ENCODE peak calls at places on chromosomes 4 and X, in nine cellular contexts. S is GM12878, U is transverse colon, N is sigmoid colon, J is prostate gland, Q is SK-N-SH, B is upper lobe of left lung, V is stomach, C is HCT116. K is an unnamed sample. For H3K4me1, the result is how much of the 10 kb centered on the place peaks cover.

GRCh38 chr4:41307633-41308032 is 50.9 kb downstream of the UCHL1 start:
- DNase-seq in Q (no peak), U (no peak), J (no peak), S (no peak), C (no peak), N (no peak), V (no peak), B (no peak), K (no peak)

GRCh38 chr4:112189754-112190153 is 41.8 kb upstream of the AP1AR start:
- DNase-seq in C (no peak), S (no peak), J (no peak), B (no peak), Q (peak), U (no peak), N (no peak), V (no peak), K (no peak)

GRCh38 chr4:146124023-146124680 is 51.4 kb upstream of the LSM6 start:
- DNase-seq in U (no peak), C (no peak), Q (no peak), S (no peak), J (no peak), N (no peak), V (no peak), B (no peak), K (no peak)

GRCh38 chr4:109302366-109303140 is at the start of gene COL25A1:
- DNase-seq in C (no peak), N (peak), S (no peak), U (peak), B (peak), J (peak), V (peak), Q (peak), K (no peak)

GRCh38 chrX:130874751-130875150 is 28.3 kb downstream of the ENOX2 start:
- DNase-seq in S (no peak), J (no peak), V (no peak), B (no peak), Q (no peak), U (no peak), C (no peak), N (no peak), K (no peak)

GRCh38 chr4:127930175-127930574 is 34.8 kb downstream of the MFSD8 start:
- DNase-seq in C (no peak), V (no peak), J (no peak), N (no peak), Q (no peak), S (no peak), B (no peak), U (no peak), K (no peak)

GRCh38 chrX:51608071-51608470 is 10.6 kb downstream of the CENPVL3 start:
- DNase-seq in Q (no peak), U (no peak), S (no peak), C (no peak), N (no peak), B (no peak), V (no peak), J (no peak), K (no peak)

GRCh38 chr4:38980903-38981676 is 51.1 kb downstream of the TMEM156 start:
- DNase-seq in C (no peak), V (no peak), Q (peak), N (no peak), B (no peak), S (peak), U (no peak), J (no peak), K (no peak)

GRCh38 chrX:45508459-45508858 is 307.8 kb upstream of the DIPK2B start:
- DNase-seq in U (no peak), S (no peak), C (no peak), Q (no peak), J (no peak), B (no peak), N (no peak), V (no peak), K (no peak)

GRCh38 chr4:184762100-184762499 is 28.2 kb upstream of the CENPU start:
- DNase-seq in Q (no peak), C (no peak), S (peak), J (no peak), N (peak), V (no peak), U (no peak), B (no peak), K (no peak)

GRCh38 chr4:113499696-113500095 is 261.8 kb downstream of the CAMK2D start:
- DNase-seq in J (no peak), B (no peak), C (no peak), V (no peak), U (no peak), S (no peak), N (no peak), Q (no peak), K (no peak)

GRCh38 chr4:185726931-185727330 is 85.1 kb downstream of the SORBS2 start:
- DNase-seq in U (peak), B (no peak), Q (no peak), J (no peak), C (no peak), V (no peak), S (no peak), N (peak), K (no peak)

GRCh38 chr4:174198396-174199179 is 84.9 kb downstream of the FBXO8 start:
- DNase-seq in C (no peak), B (no peak), J (no peak), N (peak), V (no peak), Q (peak), S (no peak), U (no peak), K (no peak)

GRCh38 chr4:81466841-81467671 is 4.7 kb downstream of the RASGEF1B start:
- DNase-seq in N (no peak), U (peak), B (no peak), Q (peak), S (peak), J (peak), C (peak), V (peak), K (no peak)

GRCh38 chrX:119996069-119996468 is 52.5 kb upstream of the NKAP start:
- DNase-seq in C (no peak), S (no peak), Q (no peak), V (no peak), B (no peak), J (no peak), N (no peak), U (no peak), K (no peak)
- TF ChIP-seq POLR2AphosphoS5 in C (no peak), S (no peak), Q (no peak), V (no peak), B (no peak), J (no peak), N (no peak), U (no peak), K (no peak)

DNA sequence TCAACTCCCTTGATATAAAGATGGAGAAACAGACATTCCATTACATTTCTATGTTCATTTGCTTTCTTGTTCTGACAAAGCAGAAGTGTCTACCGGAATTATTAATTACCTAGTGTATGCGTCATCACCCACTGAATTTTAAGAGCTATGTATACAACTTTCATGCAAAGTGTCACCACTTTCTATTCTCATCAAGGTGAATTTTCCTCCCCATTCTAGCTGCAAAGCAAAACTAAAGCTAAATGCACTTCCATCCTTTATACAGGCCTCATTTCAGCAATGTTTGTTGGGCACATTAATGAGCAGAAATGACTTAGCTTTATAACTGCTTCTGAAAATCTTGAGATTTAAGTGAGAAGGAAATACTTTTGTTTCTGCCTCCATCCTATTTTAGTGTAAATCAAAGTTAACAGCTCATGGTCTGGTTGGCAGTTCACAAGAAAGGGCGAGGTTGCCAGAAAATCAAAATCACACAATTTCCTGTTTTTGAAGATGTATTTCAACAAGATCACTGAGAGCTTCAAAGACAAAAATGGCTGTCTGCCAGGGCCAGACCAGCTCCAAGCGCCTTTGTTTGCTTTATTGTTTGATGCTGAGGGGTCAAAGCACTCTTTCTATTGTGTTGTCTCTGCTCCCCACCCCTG is 7.2 kb upstream of the FAM9C start:
- DNase-seq in S (peak), U (no peak), B (no peak), C (no peak), V (no peak), Q (no peak), N (no peak), J (no peak), K (no peak)
- H3K4me1 ChIP-seq in S (under half), U (under half), B (under half), C (under half), V (under half), Q (under half), N (under half), J (under half), K (under half)

GRCh38 chr4:14910411-14910810 is 91.9 kb upstream of the CPEB2 start:
- DNase-seq in B (no peak), J (no peak), N (no peak), C (no peak), S (no peak), Q (no peak), U (no peak), V (peak), K (no peak)

GRCh38 chr4:14902337-14902736 is 99.9 kb upstream of the CPEB2 start:
- DNase-seq in V (no peak), J (no peak), S (no peak), C (no peak), Q (no peak), B (no peak), U (no peak), N (no peak), K (no peak)

GRCh38 chr4:14912426-14912825 is 89.9 kb upstream of the CPEB2 start:
- DNase-seq in U (no peak), B (no peak), C (no peak), N (no peak), J (no peak), Q (no peak), S (no peak), V (no peak), K (no peak)

GRCh38 chr4:14908635-14909034 is 93.6 kb upstream of the CPEB2 start:
- DNase-seq in C (peak), S (no peak), B (no peak), N (no peak), Q (no peak), J (no peak), V (no peak), U (no peak), K (no peak)

GRCh38 chr4:14906805-14907204 is 95.5 kb upstream of the CPEB2 start:
- DNase-seq in S (no peak), Q (no peak), B (no peak), J (no peak), V (no peak), N (no peak), U (no peak), C (no peak), K (no peak)
- TF ChIP-seq POLR2AphosphoS5 in S (no peak), Q (no peak), B (no peak), J (no peak), V (no peak), N (no peak), U (no peak), C (no peak), K (no peak)

GRCh38 chrX:154068560-154068959 is 29.0 kb downstream of the MECP2 start:
- DNase-seq in Q (no peak), C (no peak), N (no peak), V (no peak), S (no peak), J (no peak), B (no peak), U (no peak), K (no peak)

GRCh38 chrX:154061801-154062200 is 35.7 kb downstream of the MECP2 start:
- DNase-seq in V (no peak), S (no peak), N (no peak), J (no peak), Q (no peak), B (no peak), C (no peak), U (no peak), K (no peak)

GRCh38 chrX:154063234-154063633 is 34.3 kb downstream of the MECP2 start:
- DNase-seq in B (no peak), U (no peak), V (no peak), C (no peak), S (no peak), J (no peak), N (no peak), Q (no peak), K (no peak)

GRCh38 chrX:154059729-154060245 is 37.7 kb downstream of the MECP2 start:
- DNase-seq in V (no peak), U (no peak), B (no peak), J (no peak), Q (no peak), S (no peak), C (no peak), N (peak), K (no peak)

GRCh38 chrX:154064637-154065435 is 32.7 kb downstream of the MECP2 start:
- DNase-seq in U (no peak), Q (no peak), B (no peak), S (no peak), N (peak), J (no peak), C (no peak), V (no peak), K (no peak)
- H3K4me1 ChIP-seq in U (under half), Q (under half), B (under half), S (under half), N (half or more), J (under half), C (under half), V (half or more), K (half or more)